ENCODE peak calls at places on chromosomes 11 and 22, in five cellular contexts. One of them, this sample, is unnamed.

GRCh38 chr11:113370634-113371033 is 16.9 kb upstream of the ANKK1 start:
- DNase-seq in nephron progenitor cell: no peak
- DNase-seq in breast epithelium: no peak
- DNase-seq in cardiac fibroblast: no peak
- DNase-seq in HFFc6: no peak
- DNase-seq in this sample: no peak

GRCh38 chr22:21982338-21982965 is at the start of gene TOP3B:
- DNase-seq in HFFc6: peak; percentile 63
- DNase-seq in breast epithelium: peak; percentile 90
- DNase-seq in cardiac fibroblast: peak; percentile 81
- DNase-seq in nephron progenitor cell: peak; percentile 83
- DNase-seq in this sample: peak; percentile 95

GRCh38 chr11:27385245-27385644 is 22.2 kb upstream of the CCDC34 start:
- DNase-seq in HFFc6: peak; percentile 74
- DNase-seq in nephron progenitor cell: no peak
- DNase-seq in cardiac fibroblast: peak; percentile 86
- DNase-seq in breast epithelium: no peak
- DNase-seq in this sample: no peak

GRCh38 chr11:128432926-128433325 is 154.4 kb downstream of the ETS1 start:
- DNase-seq in HFFc6: no peak
- DNase-seq in nephron progenitor cell: no peak
- DNase-seq in breast epithelium: no peak
- DNase-seq in cardiac fibroblast: no peak
- DNase-seq in this sample: no peak

GRCh38 chr11:7062534-7062933 is 26.3 kb upstream of the RBMXL2 start:
- DNase-seq in nephron progenitor cell: no peak
- DNase-seq in cardiac fibroblast: no peak
- DNase-seq in breast epithelium: no peak
- DNase-seq in HFFc6: no peak
- DNase-seq in this sample: no peak

GRCh38 chr11:99505319-99505718 is 484.6 kb downstream of the CNTN5 start:
- DNase-seq in HFFc6: peak; percentile 2
- DNase-seq in breast epithelium: no peak
- DNase-seq in nephron progenitor cell: no peak
- DNase-seq in cardiac fibroblast: peak; percentile 93
- DNase-seq in this sample: no peak

GRCh38 chr11:33716236-33716635 is 15.6 kb upstream of the C11orf91 start:
- DNase-seq in breast epithelium: no peak
- DNase-seq in HFFc6: peak; percentile 41
- DNase-seq in nephron progenitor cell: no peak
- DNase-seq in cardiac fibroblast: peak; percentile 58
- DNase-seq in this sample: no peak

GRCh38 chr22:24843048-24843447 is 37.0 kb downstream of the SGSM1 start:
- DNase-seq in cardiac fibroblast: no peak
- DNase-seq in HFFc6: no peak
- DNase-seq in nephron progenitor cell: peak; percentile 50
- DNase-seq in breast epithelium: no peak
- DNase-seq in this sample: no peak

GRCh38 chr11:113773092-113773415 is 438 bp downstream of the ZW10 start:
- DNase-seq in breast epithelium: no peak
- DNase-seq in cardiac fibroblast: peak; percentile 34
- DNase-seq in HFFc6: no peak
- DNase-seq in nephron progenitor cell: peak; percentile 44
- DNase-seq in this sample: no peak

GRCh38 chr11:19394525-19395016 is 153.8 kb upstream of the E2F8 start:
- DNase-seq in cardiac fibroblast: no peak
- DNase-seq in HFFc6: no peak
- DNase-seq in nephron progenitor cell: no peak
- DNase-seq in breast epithelium: no peak
- DNase-seq in this sample: no peak

GRCh38 chr11:109789911-109790310 is 303.3 kb upstream of the ZC3H12C start:
- DNase-seq in nephron progenitor cell: no peak
- DNase-seq in cardiac fibroblast: no peak
- DNase-seq in HFFc6: peak; percentile 1
- DNase-seq in breast epithelium: no peak
- DNase-seq in this sample: no peak

GRCh38 chr11:112705148-112705547 is 256.1 kb upstream of the NCAM1 start:
- DNase-seq in breast epithelium: no peak
- DNase-seq in cardiac fibroblast: no peak
- DNase-seq in nephron progenitor cell: no peak
- DNase-seq in HFFc6: no peak
- DNase-seq in this sample: no peak

GRCh38 chr11:22539851-22540376 is 85.7 kb downstream of the FANCF start:
- DNase-seq in nephron progenitor cell: no peak
- DNase-seq in breast epithelium: no peak
- DNase-seq in cardiac fibroblast: peak; percentile 20
- DNase-seq in HFFc6: no peak
- DNase-seq in this sample: no peak

GRCh38 chr11:14480716-14481115 is 18.9 kb downstream of the COPB1 start:
- DNase-seq in cardiac fibroblast: no peak
- DNase-seq in breast epithelium: no peak
- DNase-seq in nephron progenitor cell: no peak
- DNase-seq in HFFc6: no peak
- DNase-seq in this sample: no peak

GRCh38 chr11:120259988-120260565 is 20.1 kb downstream of the POU2F3 start:
- DNase-seq in breast epithelium: no peak
- DNase-seq in HFFc6: no peak
- DNase-seq in cardiac fibroblast: no peak
- DNase-seq in nephron progenitor cell: no peak
- DNase-seq in this sample: no peak

GRCh38 chr11:114129699-114130659 is 70.5 kb downstream of the ZBTB16 start:
- DNase-seq in breast epithelium: no peak
- DNase-seq in HFFc6: no peak
- DNase-seq in cardiac fibroblast: no peak
- DNase-seq in nephron progenitor cell: no peak
- DNase-seq in this sample: no peak

GRCh38 chr11:77361184-77361583 is 59.7 kb upstream of the GDPD4 start:
- DNase-seq in breast epithelium: no peak
- DNase-seq in cardiac fibroblast: peak; percentile 29
- DNase-seq in HFFc6: peak; percentile 50
- DNase-seq in nephron progenitor cell: no peak
- DNase-seq in this sample: no peak

GRCh38 chr11:75667268-75667830 is 1.5 kb downstream of the MAP6 start:
- DNase-seq in HFFc6: no peak
- DNase-seq in cardiac fibroblast: no peak
- DNase-seq in breast epithelium: no peak
- DNase-seq in nephron progenitor cell: peak; percentile 52
- DNase-seq in this sample: peak; percentile 76
- TF ChIP-seq CTCF in HFFc6: no peak
- TF ChIP-seq CTCF in cardiac fibroblast: no peak
- TF ChIP-seq CTCF in breast epithelium: no peak
- TF ChIP-seq CTCF in nephron progenitor cell: no peak
- TF ChIP-seq CTCF in this sample: no peak

DNA sequence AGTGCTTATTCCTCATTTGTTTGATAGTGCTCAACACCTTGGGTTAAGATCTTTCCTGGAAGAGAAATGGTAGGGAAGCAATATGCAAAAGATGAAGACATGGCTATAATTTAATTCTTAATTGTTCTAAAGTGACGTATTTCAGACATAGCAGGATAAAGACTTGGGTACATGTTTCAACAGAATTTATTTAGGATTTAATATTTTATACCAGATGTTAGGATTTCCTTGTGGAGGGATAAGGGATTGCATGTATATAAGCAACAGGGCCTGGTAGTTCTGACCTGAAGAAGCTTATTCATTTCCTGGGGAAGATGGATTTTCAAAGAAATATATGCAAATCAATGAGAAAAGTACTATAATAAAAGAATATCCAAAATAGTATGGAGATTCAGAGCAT is 163.8 kb downstream of the FAT3 start:
- DNase-seq in HFFc6: no peak
- DNase-seq in breast epithelium: no peak
- DNase-seq in cardiac fibroblast: no peak
- DNase-seq in nephron progenitor cell: no peak
- DNase-seq in this sample: no peak
- TF ChIP-seq CTCF in HFFc6: peak; percentile 58
- TF ChIP-seq CTCF in breast epithelium: no peak
- TF ChIP-seq CTCF in cardiac fibroblast: peak; percentile 39
- TF ChIP-seq CTCF in nephron progenitor cell: peak; percentile 32
- TF ChIP-seq CTCF in this sample: no peak

DNA sequence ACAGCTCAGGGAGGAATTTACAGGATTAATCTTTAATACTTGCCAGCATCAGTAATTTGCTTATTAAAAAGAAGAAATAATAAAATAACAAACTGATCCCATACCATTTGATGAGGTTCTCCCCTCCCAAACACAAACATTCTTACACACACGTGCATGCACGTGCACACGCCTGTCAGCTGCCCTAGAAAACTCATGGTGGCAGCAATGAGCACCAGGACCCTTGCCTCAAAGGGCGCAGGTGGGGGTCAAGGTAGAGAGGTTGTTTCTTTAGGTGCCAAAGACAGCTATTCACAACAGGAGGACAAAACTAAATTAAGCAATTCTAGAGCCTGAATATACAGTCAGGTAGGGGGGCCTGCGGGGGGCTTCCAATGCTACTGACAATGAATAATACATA is 219.3 kb downstream of the BUD13 start:
- DNase-seq in HFFc6: no peak
- DNase-seq in cardiac fibroblast: no peak
- DNase-seq in nephron progenitor cell: no peak
- DNase-seq in breast epithelium: no peak
- DNase-seq in this sample: no peak
- TF ChIP-seq CTCF in HFFc6: no peak
- TF ChIP-seq CTCF in cardiac fibroblast: no peak
- TF ChIP-seq CTCF in nephron progenitor cell: peak; percentile 11
- TF ChIP-seq CTCF in breast epithelium: no peak
- TF ChIP-seq CTCF in this sample: no peak

DNA sequence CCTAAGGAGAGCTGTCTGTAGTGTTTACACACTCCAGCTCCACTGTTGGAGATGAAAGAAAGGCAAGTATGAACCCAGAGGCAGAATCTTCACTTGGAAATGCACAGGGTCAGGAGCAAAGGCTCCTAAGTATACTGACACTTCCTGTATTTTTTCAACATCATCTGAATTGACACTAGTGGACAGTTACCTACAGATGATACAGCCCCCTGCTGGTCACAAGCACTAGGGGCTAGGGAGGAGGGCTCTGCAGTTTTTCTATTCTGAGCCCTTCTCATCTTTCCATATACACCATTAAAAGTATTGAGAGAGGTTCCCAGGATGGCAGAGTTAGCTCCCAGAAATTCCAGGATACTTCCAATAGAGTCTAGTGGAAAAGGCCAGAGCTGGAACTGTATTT is 290.3 kb upstream of the API5 start:
- DNase-seq in breast epithelium: no peak
- DNase-seq in cardiac fibroblast: no peak
- DNase-seq in HFFc6: no peak
- DNase-seq in nephron progenitor cell: peak; percentile 36
- DNase-seq in this sample: no peak
- TF ChIP-seq CTCF in breast epithelium: no peak
- TF ChIP-seq CTCF in cardiac fibroblast: no peak
- TF ChIP-seq CTCF in HFFc6: peak; percentile 19
- TF ChIP-seq CTCF in nephron progenitor cell: peak; percentile 42
- TF ChIP-seq CTCF in this sample: no peak

DNA sequence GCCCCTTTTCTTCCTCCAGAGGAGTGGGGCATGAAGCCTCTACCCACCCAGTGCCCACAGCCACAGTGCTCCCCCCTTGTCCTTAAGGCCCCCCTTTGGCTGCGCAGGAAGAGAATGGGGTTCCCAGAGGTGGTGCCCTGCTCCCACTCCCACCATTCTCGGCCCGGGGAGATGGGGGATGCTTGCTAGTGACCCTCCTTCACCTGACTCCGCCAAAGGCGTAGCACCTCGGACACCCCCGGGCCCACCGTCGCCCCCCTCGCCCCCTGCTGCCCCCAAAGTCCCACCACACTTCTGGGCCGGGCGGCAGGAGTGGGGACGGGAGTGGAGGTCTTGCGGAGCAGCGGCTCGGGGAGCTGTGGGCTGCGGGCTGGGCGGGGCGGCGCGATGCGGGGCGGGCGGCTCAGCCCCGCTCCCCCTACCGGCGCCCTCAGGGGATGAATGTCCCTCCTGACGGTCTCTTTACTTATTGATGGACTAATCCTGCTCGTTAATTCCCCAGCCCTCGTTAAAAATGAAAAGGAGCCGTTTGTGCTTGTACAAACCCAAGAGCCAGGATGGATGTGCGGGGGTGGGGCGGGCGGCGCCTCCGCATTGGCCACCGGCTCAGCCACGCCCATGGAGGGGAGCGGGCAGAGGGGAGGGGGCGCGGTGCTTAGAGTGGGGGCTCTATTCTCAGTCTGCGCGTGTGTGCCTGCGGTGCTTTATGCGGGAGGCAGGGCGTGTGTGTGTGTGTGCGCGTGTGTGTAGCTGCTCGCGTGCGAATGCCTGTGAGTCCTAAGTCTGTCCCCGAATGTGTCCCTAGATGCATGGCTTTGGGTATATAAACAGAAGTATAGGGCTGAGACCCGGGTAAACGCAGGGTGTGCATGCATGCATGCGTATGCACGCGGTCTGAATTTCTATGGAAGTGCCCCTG is 25.6 kb downstream of the SYT7 start:
- DNase-seq in breast epithelium: no peak
- DNase-seq in nephron progenitor cell: peak; percentile 75
- DNase-seq in HFFc6: no peak
- DNase-seq in cardiac fibroblast: no peak
- DNase-seq in this sample: no peak
- TF ChIP-seq CTCF in breast epithelium: no peak
- TF ChIP-seq CTCF in nephron progenitor cell: peak; percentile 50
- TF ChIP-seq CTCF in HFFc6: peak; percentile 47
- TF ChIP-seq CTCF in cardiac fibroblast: peak; percentile 4
- TF ChIP-seq CTCF in this sample: no peak

DNA sequence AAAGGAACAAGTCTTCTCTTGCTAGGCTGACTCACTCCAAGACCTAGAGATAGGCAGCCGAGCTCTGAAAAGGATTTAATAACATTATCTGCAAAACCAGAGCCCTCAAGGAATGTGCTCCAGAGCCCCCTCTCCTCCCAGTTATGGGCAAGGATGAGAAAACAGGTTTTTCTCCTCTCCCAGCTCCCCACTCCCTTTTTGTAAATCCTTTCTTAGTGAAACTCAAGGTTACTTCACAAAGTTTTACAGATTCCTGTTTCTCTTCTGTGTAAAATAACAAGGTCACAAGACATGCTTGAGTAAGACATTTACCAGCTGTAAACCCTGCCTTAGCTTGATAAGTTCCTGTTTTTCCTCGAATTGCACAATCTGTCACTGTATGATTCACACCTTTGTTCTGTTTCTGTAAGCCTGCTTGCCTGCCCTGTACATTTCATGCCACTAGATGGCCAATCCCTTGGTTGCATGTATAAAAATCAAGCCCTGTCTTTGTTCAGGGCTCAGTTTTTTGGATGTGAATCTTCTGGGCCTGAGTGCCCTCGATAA is 489.4 kb downstream of the KCNA4 start:
- DNase-seq in nephron progenitor cell: no peak
- DNase-seq in cardiac fibroblast: peak; percentile 93
- DNase-seq in HFFc6: peak; percentile 3
- DNase-seq in breast epithelium: no peak
- DNase-seq in this sample: no peak
- TF ChIP-seq CTCF in nephron progenitor cell: no peak
- TF ChIP-seq CTCF in cardiac fibroblast: peak; percentile 82
- TF ChIP-seq CTCF in HFFc6: peak; percentile 26
- TF ChIP-seq CTCF in breast epithelium: no peak
- TF ChIP-seq CTCF in this sample: no peak